ENCODE peak calls at places on chromosomes 13 and 19, in ten cellular contexts. Y, P, S, Q, V, D, N, G, M and F are unnamed samples.

GRCh38 chr13:113974304-113975281 is 717 bp upstream of the C13orf46 start:
- DNase-seq in G (peak; percentile 38), S (no peak), D (no peak), M (no peak), N (no peak), Q (no peak), V (no peak), P (no peak), Y (no peak), F (peak; percentile 19)

GRCh38 chr19:36213793-36214387 is 575 bp downstream of the ZNF565 start:
- DNase-seq in V (no peak), P (no peak), Q (peak; percentile 19), D (peak; percentile 16), S (no peak), N (no peak), G (no peak), Y (no peak), M (peak; percentile 52), F (no peak)

GRCh38 chr19:44452367-44452766 is 4.1 kb upstream of the ZNF229 start:
- DNase-seq in V (no peak), Q (no peak), M (no peak), S (no peak), Y (no peak), G (no peak), D (no peak), P (no peak), N (no peak), F (no peak)

GRCh38 chr13:99978781-99979452 is 2.7 kb upstream of the ZIC2 start:
- DNase-seq in N (no peak), M (no peak), Y (no peak), D (no peak), P (no peak), G (peak; percentile 34), S (no peak), Q (no peak), V (no peak), F (peak; percentile 47)

GRCh38 chr13:114166381-114167131 is 12.5 kb upstream of the CFAP97D2 start:
- DNase-seq in Y (no peak), M (no peak), Q (no peak), N (no peak), V (no peak), P (no peak), G (no peak), S (no peak), D (peak; percentile 29), F (no peak)

GRCh38 chr19:36579255-36579654 is 6.2 kb upstream of the ZNF529 start:
- DNase-seq in Y (no peak), Q (no peak), N (no peak), G (no peak), D (no peak), P (no peak), M (no peak), V (no peak), S (no peak), F (no peak)

GRCh38 chr13:21354721-21355120 is 104.4 kb downstream of the ZDHHC20 start:
- DNase-seq in V (no peak), Q (no peak), D (no peak), M (no peak), S (no peak), G (no peak), N (no peak), Y (no peak), P (no peak), F (no peak)

GRCh38 chr13:23558675-23559536 is 11.3 kb upstream of the TNFRSF19 start:
- DNase-seq in Q (peak; percentile 42), V (no peak), D (peak; percentile 96), M (peak; percentile 89), P (peak; percentile 45), S (peak; percentile 95), Y (peak; percentile 25), G (no peak), N (no peak), F (no peak)

GRCh38 chr13:98189841-98190505 is 12.9 kb upstream of the RNF113B start:
- DNase-seq in Y (no peak), N (no peak), V (no peak), D (no peak), M (no peak), G (no peak), Q (no peak), S (no peak), P (no peak), F (no peak)

GRCh38 chr13:107375701-107376350 is 807.9 kb upstream of the ARGLU1 start:
- DNase-seq in P (no peak), N (no peak), S (no peak), Y (no peak), G (no peak), Q (no peak), D (peak; percentile 11), V (no peak), M (no peak), F (no peak)

GRCh38 chr19:2043269-2043641 is 7.8 kb downstream of the MKNK2 start:
- DNase-seq in S (no peak), Q (peak; percentile 30), M (no peak), P (no peak), Y (no peak), V (no peak), G (no peak), D (no peak), N (no peak), F (no peak)

GRCh38 chr13:30002577-30002976 is 152.2 kb upstream of the UBL3 start:
- DNase-seq in Q (no peak), S (peak; percentile 94), G (no peak), Y (no peak), D (peak; percentile 33), P (no peak), V (no peak), M (peak; percentile 90), N (no peak), F (no peak)

GRCh38 chr13:66489586-66489985 is 740.5 kb downstream of the PCDH9 start:
- DNase-seq in S (no peak), V (no peak), D (no peak), Q (no peak), N (no peak), M (no peak), Y (no peak), G (no peak), P (no peak), F (no peak)

GRCh38 chr13:66491241-66491640 is 738.9 kb downstream of the PCDH9 start:
- DNase-seq in Q (no peak), P (no peak), V (no peak), S (no peak), G (no peak), N (no peak), Y (no peak), M (no peak), D (no peak), F (no peak)

GRCh38 chr13:66489172-66489571 is 741.0 kb downstream of the PCDH9 start:
- DNase-seq in Q (no peak), D (no peak), M (no peak), G (no peak), S (no peak), V (no peak), P (no peak), Y (no peak), N (no peak), F (no peak)

GRCh38 chr13:66492479-66492878 is 737.7 kb downstream of the PCDH9 start:
- DNase-seq in Q (no peak), N (no peak), P (no peak), V (peak; percentile 1), Y (no peak), S (peak; percentile 24), G (no peak), M (no peak), D (no peak), F (no peak)
- TF ChIP-seq CTCF in Q (no peak), N (no peak), P (no peak), V (peak; percentile 49), Y (peak; percentile 53), S (peak; percentile 35), G (no peak), M (no peak), D (peak; percentile 18), F (peak; percentile 66)

GRCh38 chr19:10898633-10899032 is 27.3 kb downstream of the CARM1 start:
- DNase-seq in P (no peak), M (no peak), D (no peak), N (no peak), Q (no peak), V (no peak), S (no peak), Y (no peak), G (no peak), F (no peak)

GRCh38 chr19:10895363-10895762 is 24.0 kb downstream of the CARM1 start:
- DNase-seq in G (no peak), D (no peak), P (no peak), Q (no peak), M (no peak), N (no peak), Y (no peak), V (no peak), S (no peak), F (no peak)

GRCh38 chr19:10894911-10895213 is 23.5 kb downstream of the CARM1 start:
- DNase-seq in P (no peak), V (no peak), Y (no peak), G (no peak), D (no peak), Q (no peak), S (no peak), M (no peak), N (no peak), F (no peak)

GRCh38 chr19:10896851-10897526 is 25.6 kb downstream of the CARM1 start:
- DNase-seq in D (no peak), S (no peak), Q (no peak), M (no peak), P (no peak), N (no peak), Y (no peak), G (no peak), V (peak; percentile 92), F (no peak)

DNA sequence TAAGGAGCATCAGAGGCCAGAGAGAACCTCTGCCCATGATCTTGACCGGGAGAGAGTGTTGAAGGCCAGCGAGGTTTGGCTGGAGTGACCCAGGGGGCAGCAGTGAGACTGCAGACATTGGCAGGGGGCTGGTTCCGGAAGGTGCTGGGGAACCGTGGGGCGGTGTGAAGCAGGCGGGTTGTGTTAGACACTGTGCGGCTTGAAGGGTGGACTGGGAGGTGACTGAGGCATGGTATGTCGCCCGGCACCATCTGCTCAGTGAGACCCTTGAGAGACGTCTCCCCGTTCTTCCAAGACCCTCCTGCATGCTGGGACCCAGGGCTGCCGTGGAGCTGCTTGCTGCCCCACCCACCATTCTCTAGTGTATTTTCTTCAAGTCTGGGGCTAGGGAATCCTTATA is 24.6 kb downstream of the CARM1 start:
- DNase-seq in M (no peak), N (peak; percentile 31), Q (no peak), G (no peak), S (no peak), P (no peak), D (no peak), V (no peak), Y (no peak), F (peak; percentile 67)
- TF ChIP-seq CTCF in M (peak; percentile 8), N (no peak), Q (no peak), G (no peak), S (peak; percentile 7), P (no peak), D (no peak), V (peak; percentile 27), Y (no peak), F (no peak)

GRCh38 chr19:6452223-6452614 is 7.4 kb downstream of the SLC25A23 start:
- DNase-seq in Q (no peak), N (no peak), V (no peak), S (no peak), Y (no peak), M (no peak), P (no peak), G (no peak), D (no peak), F (no peak)
- TF ChIP-seq CTCF in Q (no peak), N (no peak), V (no peak), S (no peak), Y (no peak), M (no peak), P (no peak), G (no peak), D (no peak), F (no peak)

GRCh38 chr13:24709186-24709913 is 29.1 kb downstream of the ATP12A start:
- DNase-seq in G (peak; percentile 77), D (no peak), N (no peak), Y (no peak), Q (no peak), P (no peak), V (no peak), M (no peak), S (no peak), F (no peak)
- TF ChIP-seq CTCF in G (no peak), D (no peak), N (no peak), Y (no peak), Q (no peak), P (no peak), V (no peak), M (no peak), S (no peak), F (no peak)